ENCODE peak calls at places on chromosomes 13 and 19, in four cellular contexts. Z is amniotic epithelial cell, F is KBM-7, B is iPS-NIHi11. H is an unnamed sample.

GRCh38 chr13:82739881-82740280 is 1142.4 kb downstream of the SLITRK1 start:
- DNase-seq in Z (no peak), F (no peak), B (no peak), H (peak; percentile 25)

GRCh38 chr19:14775855-14776254 is 2.5 kb downstream of the ADGRE2 start:
- DNase-seq in Z (no peak), F (peak; percentile 31), B (no peak), H (no peak)

GRCh38 chr13:114235697-114236096 is 1.0 kb downstream of the CDC16 start:
- DNase-seq in Z (no peak), F (no peak), B (no peak), H (no peak)

GRCh38 chr13:28699246-28699645 is 19.5 kb downstream of the SLC46A3 start:
- DNase-seq in Z (no peak), F (no peak), B (no peak), H (no peak)

GRCh38 chr19:1285737-1286360 is at the start of gene EFNA2:
- DNase-seq in Z (no peak), F (no peak), B (peak; percentile 81), H (no peak)

GRCh38 chr19:44643605-44644390 is at the start of gene PVR:
- DNase-seq in Z (peak; percentile 47), F (peak; percentile 79), B (peak; percentile 92), H (peak; percentile 65)

GRCh38 chr19:4800591-4801081 is 9.1 kb downstream of the FEM1A start:
- DNase-seq in Z (no peak), F (no peak), B (no peak), H (no peak)

GRCh38 chr13:89393758-89394157 is 1722.6 kb downstream of the SLITRK5 start:
- DNase-seq in Z (no peak), F (no peak), B (no peak), H (no peak)

GRCh38 chr19:948842-949496 is 23.1 kb downstream of the ARID3A start:
- DNase-seq in Z (no peak), F (no peak), B (no peak), H (no peak)

GRCh38 chr13:43391021-43391420 is 367.6 kb downstream of the DNAJC15 start:
- DNase-seq in Z (no peak), F (peak; percentile 26), B (no peak), H (no peak)

GRCh38 chr13:35979378-35979911 is 151.7 kb downstream of the DCLK1 start:
- DNase-seq in Z (peak; percentile 83), F (no peak), B (no peak), H (peak; percentile 99)

GRCh38 chr19:8238251-8238650 is 29.1 kb downstream of the CERS4 start:
- DNase-seq in Z (no peak), F (no peak), B (peak; percentile 15), H (no peak)

GRCh38 chr19:55176116-55176515 is 4.0 kb downstream of the SYT5 start:
- DNase-seq in Z (no peak), F (no peak), B (no peak), H (no peak)

GRCh38 chr13:41246969-41247750 is 16.2 kb downstream of the MTRF1 start:
- DNase-seq in Z (no peak), F (no peak), B (no peak), H (no peak)

GRCh38 chr13:32538234-32538620 is 368 bp downstream of the N4BP2L2 start:
- DNase-seq in Z (peak; percentile 48), F (peak; percentile 64), B (no peak), H (peak; percentile 50)

GRCh38 chr13:100560498-100561215 is 27.9 kb downstream of the GGACT start:
- DNase-seq in Z (no peak), F (no peak), B (no peak), H (no peak)

GRCh38 chr19:49393871-49394270 is 5.8 kb downstream of the KASH5 start:
- DNase-seq in Z (no peak), F (no peak), B (no peak), H (no peak)

GRCh38 chr19:23075031-23075733 is 41.6 kb upstream of the ZNF730 start:
- DNase-seq in Z (peak; percentile 73), F (peak; percentile 54), B (peak; percentile 85), H (peak; percentile 80)

H was measured in fibroblast of lung.